ENCODE peak calls at places on chromosome 17, in eight cellular contexts. A is mucosa of descending colon; S is activated T-helper 9 cell treated with anti-CD3 and anti-CD28 coated beads, Interleukin-2, amount 50 U/mL, for 16 hours; V is amniotic stem cell; G is kidney; B is ecto neural progenitor cell; L is stimulated activated CD4-positive, alpha-beta T cell treated with anti-CD3 and anti-CD28 coated beads, Interleukin-4, amount 100 ng/mL, for 4 hours; K is COR-L47. U is an unnamed sample.

GRCh38 chr17:34758747-34759146 is 179.4 kb downstream of the TMEM132E start:
- DNase-seq in S (no peak), K (no peak), A (no peak), G (no peak), L (no peak), V (no peak), B (no peak), U (no peak)

GRCh38 chr17:67639997-67640396 is 77.7 kb upstream of the NOL11 start:
- DNase-seq in S (no peak), G (no peak), L (no peak), K (no peak), B (no peak), A (no peak), V (no peak), U (no peak)

GRCh38 chr17:47698749-47699535 is 5.0 kb downstream of the TBKBP1 start:
- DNase-seq in G (peak), S (peak), L (peak), B (peak), A (peak), K (peak), V (no peak), U (peak)

GRCh38 chr17:30379303-30380105 is 777 bp downstream of the CPD start:
- DNase-seq in A (peak), V (no peak), S (no peak), B (peak), K (no peak), G (peak), L (peak), U (peak)

GRCh38 chr17:8904201-8904600 is 36.7 kb upstream of the PIK3R6 start:
- DNase-seq in K (no peak), V (no peak), G (no peak), L (no peak), B (no peak), A (no peak), S (no peak), U (no peak)

GRCh38 chr17:81453049-81453448 is 57.8 kb downstream of the BAHCC1 start:
- DNase-seq in G (no peak), A (no peak), S (no peak), V (no peak), K (peak), B (no peak), L (no peak), U (no peak)

GRCh38 chr17:39073353-39073752 is 78.1 kb downstream of the PLXDC1 start:
- DNase-seq in S (no peak), A (no peak), L (no peak), G (no peak), K (no peak), B (no peak), V (no peak), U (no peak)

GRCh38 chr17:57142925-57143324 is 57.9 kb downstream of the AKAP1 start:
- DNase-seq in V (no peak), A (no peak), B (no peak), G (no peak), S (no peak), L (no peak), K (no peak), U (no peak)

GRCh38 chr17:67151717-67152116 is 93.3 kb downstream of the HELZ start:
- DNase-seq in K (no peak), A (no peak), L (no peak), B (no peak), G (no peak), V (no peak), S (no peak), U (no peak)

GRCh38 chr17:69607162-69607834 is 192.8 kb downstream of the MAP2K6 start:
- DNase-seq in L (peak), K (peak), S (no peak), A (peak), B (peak), V (peak), G (peak), U (peak)

GRCh38 chr17:38669520-38669919 is 5.2 kb downstream of the EPOP start:
- DNase-seq in S (no peak), L (no peak), V (no peak), G (no peak), B (no peak), A (no peak), K (no peak), U (no peak)

GRCh38 chr17:31147507-31148202 is 52.9 kb downstream of the NF1 start:
- DNase-seq in K (no peak), L (no peak), B (no peak), S (no peak), V (no peak), G (no peak), A (no peak), U (no peak)